ENCODE peak calls at places on chromosomes 2 and 18, in four cellular contexts. B is A549, H is sigmoid colon, N is transverse colon. E is an unnamed sample.

GRCh38 chr18:41320090-41320489 is 634.9 kb upstream of the PIK3C3 start:
- DNase-seq in H (no peak), B (no peak), N (no peak), E (no peak)

GRCh38 chr18:24817150-24818068 is 357.0 kb downstream of the HRH4 start:
- DNase-seq in N (no peak), H (no peak), B (no peak), E (no peak)

GRCh38 chr18:27005589-27005988 is 140.1 kb upstream of the AQP4 start:
- DNase-seq in N (no peak), H (no peak), B (peak), E (no peak)

GRCh38 chr18:505483-506122 is 5.1 kb upstream of the COLEC12 start:
- DNase-seq in N (no peak), B (no peak), H (no peak), E (no peak)

GRCh38 chr18:65352183-65352582 is 398.6 kb upstream of the CDH7 start:
- DNase-seq in H (no peak), N (no peak), B (no peak), E (no peak)

GRCh38 chr2:9990735-9991134 is 39.2 kb downstream of the GRHL1 start:
- DNase-seq in B (no peak), N (no peak), H (no peak), E (peak)

GRCh38 chr2:120108049-120108448 is 95.2 kb downstream of the EPB41L5 start:
- DNase-seq in N (peak), H (no peak), B (peak), E (peak)

GRCh38 chr2:29006092-29006985 is 25.2 kb downstream of the TOGARAM2 start:
- DNase-seq in B (no peak), N (no peak), H (no peak), E (no peak)

GRCh38 chr2:238286551-238286950 is 1.9 kb downstream of the PER2 start:
- DNase-seq in B (peak), N (peak), H (peak), E (peak)

GRCh38 chr2:63842149-63843061 is 709 bp downstream of the UGP2 start:
- DNase-seq in H (peak), B (peak), N (peak), E (peak)

GRCh38 chr2:48824116-48824515 is 68.6 kb upstream of the LHCGR start:
- DNase-seq in N (no peak), B (no peak), H (no peak), E (no peak)

GRCh38 chr2:19488009-19488691 is 129.7 kb upstream of the OSR1 start:
- DNase-seq in H (no peak), B (peak), N (no peak), E (no peak)

GRCh38 chr18:65567372-65567771 is 183.4 kb upstream of the CDH7 start:
- DNase-seq in H (no peak), N (no peak), B (peak), E (no peak)

GRCh38 chr18:22399949-22400348 is 17.8 kb downstream of the CTAGE1 start:
- DNase-seq in N (no peak), B (no peak), H (no peak), E (no peak)

GRCh38 chr2:62292190-62292589 is 96.3 kb downstream of the B3GNT2 start:
- DNase-seq in H (no peak), B (no peak), N (peak), E (no peak)

GRCh38 chr2:105768961-105769452 is 24.3 kb downstream of the NCK2 start:
- DNase-seq in N (no peak), H (no peak), B (no peak), E (no peak)

GRCh38 chr2:45124456-45124855 is 115.2 kb upstream of the SIX2 start:
- DNase-seq in N (no peak), H (no peak), B (no peak), E (no peak)

GRCh38 chr2:221844187-221844586 is 272.1 kb upstream of the EPHA4 start:
- DNase-seq in B (no peak), N (no peak), H (no peak), E (no peak)

GRCh38 chr18:48032876-48033769 is 102.7 kb upstream of the SMAD2 start:
- DNase-seq in H (peak), N (no peak), B (no peak), E (no peak)

GRCh38 chr2:64035067-64035942 is 16.1 kb upstream of the VPS54 start:
- DNase-seq in B (no peak), H (no peak), N (no peak), E (no peak)

GRCh38 chr2:72923833-72924352 is 6.6 kb downstream of the EMX1 start:
- DNase-seq in H (peak), B (no peak), N (no peak), E (no peak)

GRCh38 chr2:57937456-57937855 is 109.2 kb upstream of the VRK2 start:
- DNase-seq in H (no peak), B (no peak), N (no peak), E (no peak)

GRCh38 chr2:144578099-144578498 is 58.2 kb upstream of the ZEB2 start:
- DNase-seq in N (no peak), B (no peak), H (no peak), E (no peak)

GRCh38 chr18:72866901-72867701 is 686 bp downstream of the NETO1 start:
- DNase-seq in H (no peak), N (no peak), B (no peak), E (no peak)

GRCh38 chr18:36624451-36625167 is 204.2 kb downstream of the TPGS2 start:
- DNase-seq in N (no peak), B (no peak), H (no peak), E (no peak)

GRCh38 chr2:218635719-218636118 is 23.7 kb downstream of the ZNF142 start:
- DNase-seq in H (no peak), B (no peak), N (no peak), E (no peak)
- TF ChIP-seq EP300 in H (no peak), B (no peak), N (no peak), E (no peak)

DNA sequence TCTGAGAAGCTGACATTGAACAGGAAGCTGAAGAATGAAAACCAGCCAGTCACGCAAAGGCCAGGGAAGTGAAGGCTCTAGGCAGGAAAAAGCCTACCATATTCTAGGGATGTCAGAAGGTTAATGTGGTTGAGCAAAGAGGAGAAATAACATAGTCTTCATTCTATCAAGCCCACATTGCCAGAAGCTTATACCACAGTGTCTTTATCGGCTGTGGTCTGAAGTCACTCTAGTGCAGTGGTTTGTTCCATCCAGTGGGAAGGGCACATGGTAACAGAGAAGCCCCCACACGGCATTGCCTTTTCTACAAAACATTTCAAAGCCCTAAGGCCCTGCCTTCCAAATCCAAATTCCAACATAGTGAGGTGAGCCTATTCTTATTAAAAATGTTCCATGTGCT is 311.3 kb downstream of the TNS1 start:
- DNase-seq in N (no peak), H (no peak), B (no peak), E (no peak)
- H3K27ac ChIP-seq in N (peak), H (peak), B (no peak), E (peak)

GRCh38 chr2:11370377-11371098 is 26.1 kb upstream of the ROCK2 start:
- DNase-seq in B (peak), N (peak), H (no peak), E (no peak)
- TF ChIP-seq EP300 in B (no peak), N (no peak), H (no peak), E (no peak)

DNA sequence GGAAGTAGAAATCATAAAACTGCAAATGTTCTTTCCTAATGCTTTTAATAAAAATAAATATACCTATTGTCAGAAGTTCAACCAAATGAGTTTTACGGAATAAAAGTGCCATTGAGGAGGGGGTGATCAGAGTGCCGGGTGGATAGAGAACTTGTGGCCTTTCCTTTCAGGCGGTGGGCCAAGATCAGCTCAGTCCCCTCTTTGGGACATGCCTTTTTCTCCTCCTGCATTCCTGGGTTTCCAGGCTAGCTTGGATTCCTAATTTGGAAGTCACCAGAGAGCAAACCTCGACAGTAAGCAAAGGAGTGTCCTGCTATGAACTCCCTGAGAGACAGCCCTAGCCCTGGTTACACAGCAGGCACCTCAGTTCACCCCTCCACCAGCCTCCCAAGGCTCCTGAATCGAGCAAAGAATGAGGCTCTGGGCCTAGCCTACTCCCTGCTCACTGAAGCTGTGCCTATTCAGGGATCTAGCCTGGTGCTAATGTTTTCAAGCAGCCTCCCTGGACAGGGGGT is 66.8 kb upstream of the RMDN2 start:
- DNase-seq in B (peak), H (peak), N (peak), E (no peak)
- H3K27ac ChIP-seq in B (no peak), H (peak), N (peak), E (no peak)

DNA sequence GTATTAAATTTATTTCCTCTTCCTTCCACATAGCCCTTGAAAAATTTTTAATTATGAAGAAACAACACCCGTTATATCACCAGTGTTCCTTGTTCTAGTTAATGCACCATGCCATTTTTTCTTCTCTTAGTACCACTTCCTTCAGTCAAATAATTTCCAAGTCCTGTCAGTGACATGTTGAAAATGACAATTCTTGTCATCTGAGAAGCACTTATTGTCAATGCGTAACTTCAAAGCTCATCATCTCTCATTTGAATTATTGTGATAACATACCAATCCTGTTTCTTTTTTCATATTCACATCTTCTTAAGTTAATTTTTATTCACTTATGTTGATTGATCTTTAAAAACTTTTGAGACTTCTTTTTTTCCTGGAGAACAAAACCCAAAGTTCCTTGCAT is 320.4 kb downstream of the ASXL3 start:
- DNase-seq in N (no peak), B (no peak), H (no peak), E (no peak)
- TF ChIP-seq EP300 in N (no peak), B (no peak), H (no peak), E (no peak)

GRCh38 chr2:8595428-8595805 is 86.4 kb upstream of the ID2 start:
- DNase-seq in N (no peak), H (no peak), B (no peak), E (no peak)

GRCh38 chr2:8594731-8595427 is 87.0 kb upstream of the ID2 start:
- DNase-seq in B (no peak), H (no peak), N (no peak), E (no peak)

GRCh38 chr2:8590940-8591339 is 90.9 kb upstream of the ID2 start:
- DNase-seq in N (no peak), H (no peak), B (no peak), E (no peak)

GRCh38 chr2:8592736-8593135 is 89.1 kb upstream of the ID2 start:
- DNase-seq in H (no peak), N (no peak), B (no peak), E (no peak)

GRCh38 chr2:8593239-8593638 is 88.6 kb upstream of the ID2 start:
- DNase-seq in H (no peak), B (no peak), N (no peak), E (no peak)
- H3K27ac ChIP-seq in H (no peak), B (no peak), N (no peak), E (no peak)

GRCh38 chr2:173254659-173255058 is 100.0 kb upstream of the CDCA7 start:
- DNase-seq in B (peak), N (no peak), H (no peak), E (no peak)

GRCh38 chr2:173252581-173252980 is 102.1 kb upstream of the CDCA7 start:
- DNase-seq in N (no peak), B (no peak), H (no peak), E (no peak)

GRCh38 chr2:173248381-173248780 is 106.3 kb upstream of the CDCA7 start:
- DNase-seq in H (no peak), B (no peak), N (no peak), E (no peak)

GRCh38 chr2:173249661-173250641 is 104.7 kb upstream of the CDCA7 start:
- DNase-seq in B (no peak), N (no peak), H (no peak), E (no peak)

DNA sequence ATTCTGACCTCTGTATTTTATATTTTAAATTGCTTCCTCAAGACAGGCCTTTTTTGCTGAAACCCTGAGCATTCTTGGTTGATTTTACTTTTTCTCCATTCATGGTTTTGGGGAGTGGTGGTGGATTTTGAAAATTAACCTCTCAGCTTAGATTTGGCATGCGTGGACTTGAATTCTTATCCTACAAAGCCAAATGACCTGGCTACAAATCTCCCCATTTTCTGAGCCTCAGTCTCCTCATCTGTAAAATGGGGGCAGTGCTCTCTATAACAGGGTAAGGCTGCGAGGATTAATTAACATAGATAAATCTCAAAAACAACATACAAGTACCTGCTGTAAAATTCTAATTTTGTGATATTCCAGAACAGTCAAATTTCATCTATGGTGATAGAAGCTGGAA is 103.4 kb upstream of the CDCA7 start:
- DNase-seq in B (no peak), N (no peak), H (no peak), E (no peak)
- TF ChIP-seq EP300 in B (no peak), N (no peak), H (no peak), E (no peak)

GRCh38 chr2:193868132-193868531 is 1673.4 kb upstream of the TMEFF2 start:
- DNase-seq in B (no peak), H (no peak), N (no peak), E (no peak)
- H3K27ac ChIP-seq in B (no peak), H (no peak), N (no peak), E (no peak)

DNA sequence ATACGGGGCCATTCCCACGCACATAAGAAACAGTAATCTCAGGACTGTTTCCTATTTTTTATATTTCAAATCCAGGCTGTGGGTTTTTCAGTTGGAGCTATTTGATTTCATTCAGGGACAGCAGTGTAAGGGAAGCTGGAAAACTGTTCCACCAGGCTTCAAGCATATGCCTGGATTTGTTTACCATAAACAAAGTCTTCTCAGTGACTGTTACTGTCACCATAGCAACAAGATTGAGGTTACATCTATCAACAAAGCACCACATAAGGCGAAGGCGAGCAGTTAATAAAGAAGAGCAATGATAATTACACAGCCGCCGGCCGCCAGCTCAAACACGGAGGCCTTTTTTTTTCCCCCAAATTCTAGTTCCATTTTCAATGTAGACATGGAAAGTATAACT is 553.6 kb upstream of the SYT4 start:
- DNase-seq in B (no peak), N (no peak), H (no peak), E (no peak)
- TF ChIP-seq EP300 in B (no peak), N (no peak), H (no peak), E (no peak)

E was measured in tibial nerve.